ENCODE peak calls at places on chromosomes 2 and 18, in ten cellular contexts. D is foreskin fibroblast; G is body of pancreas; M is HFF-Myc; K is GM20000; L is cardiac fibroblast; T is GM13976; P is heart right ventricle; S is gastrocnemius medialis; Z is CD8-positive, alpha-beta T cell. V is an unnamed sample.
A peak's percentile ranks its signal among the peaks of the same experiment; 100 is the strongest.

GRCh38 chr2:102258386-102259074 is 52.8 kb upstream of the IL1RL1 start:
- DNase-seq in L (peak; percentile 98), D (peak; percentile 87), P (no peak), T (no peak), Z (no peak), G (no peak), M (peak; percentile 58), K (no peak), S (peak; percentile 36), V (no peak)

GRCh38 chr2:85648619-85649018 is 19.4 kb downstream of the SFTPB start:
- DNase-seq in D (peak; percentile 58), Z (no peak), G (no peak), P (no peak), L (peak; percentile 74), S (no peak), M (no peak), T (no peak), K (no peak), V (no peak)

GRCh38 chr18:64011513-64011912 is 41.6 kb downstream of the SERPINB8 start:
- DNase-seq in D (no peak), G (no peak), S (no peak), P (no peak), Z (no peak), K (no peak), M (no peak), L (no peak), T (no peak), V (no peak)

GRCh38 chr2:121491566-121491965 is 39.1 kb upstream of the RNU4ATAC start:
- DNase-seq in D (no peak), K (no peak), Z (no peak), G (no peak), S (no peak), L (no peak), T (no peak), P (no peak), M (no peak), V (no peak)

GRCh38 chr2:216490061-216490460 is 8.6 kb upstream of the RPL37A start:
- DNase-seq in L (peak; percentile 81), M (no peak), T (no peak), G (no peak), P (no peak), Z (no peak), S (no peak), K (no peak), D (peak; percentile 65), V (no peak)

GRCh38 chr18:60372598-60372997 is at the start of gene MC4R:
- DNase-seq in G (no peak), D (peak; percentile 76), P (no peak), S (no peak), L (peak; percentile 31), T (no peak), M (peak; percentile 72), K (no peak), Z (no peak), V (no peak)

GRCh38 chr2:37343537-37344434 is 644 bp upstream of the QPCT start:
- DNase-seq in M (no peak), P (no peak), K (no peak), L (peak; percentile 58), Z (no peak), D (no peak), T (no peak), S (no peak), G (no peak), V (no peak)

GRCh38 chr2:215698566-215698965 is 262.7 kb upstream of the FN1 start:
- DNase-seq in Z (no peak), P (no peak), S (no peak), T (no peak), L (peak; percentile 96), K (no peak), M (peak; percentile 98), D (peak; percentile 99), G (no peak), V (no peak)

GRCh38 chr18:25648724-25649260 is 296.8 kb upstream of the ZNF521 start:
- DNase-seq in T (no peak), S (no peak), Z (no peak), L (no peak), K (no peak), D (no peak), G (no peak), P (no peak), M (no peak), V (no peak)

GRCh38 chr2:231355802-231356473 is 39.6 kb upstream of the B3GNT7 start:
- DNase-seq in M (no peak), S (no peak), Z (no peak), P (no peak), K (no peak), G (no peak), D (no peak), T (no peak), L (no peak), V (no peak)

GRCh38 chr2:100821255-100821912 is 1.4 kb downstream of the NPAS2 start:
- DNase-seq in G (no peak), L (peak; percentile 35), S (no peak), D (peak; percentile 42), K (peak; percentile 25), P (no peak), T (no peak), Z (no peak), M (no peak), V (no peak)

GRCh38 chr2:120605231-120605935 is 130.3 kb upstream of the GLI2 start:
- DNase-seq in Z (no peak), D (no peak), G (no peak), M (no peak), L (no peak), P (no peak), K (no peak), S (no peak), T (no peak), V (no peak)

GRCh38 chr18:42929181-42929580 is 186.3 kb downstream of the RIT2 start:
- DNase-seq in L (no peak), G (no peak), P (no peak), K (no peak), M (no peak), S (no peak), Z (no peak), T (no peak), D (no peak), V (no peak)

GRCh38 chr2:19104503-19104902 is 253.9 kb downstream of the OSR1 start:
- DNase-seq in K (no peak), L (no peak), S (no peak), G (no peak), T (no peak), Z (no peak), P (no peak), D (no peak), M (no peak), V (no peak)

GRCh38 chr2:215483431-215483830 is 47.6 kb upstream of the FN1 start:
- DNase-seq in L (no peak), K (no peak), D (no peak), T (no peak), Z (no peak), S (no peak), G (no peak), P (no peak), M (no peak), V (no peak)

GRCh38 chr18:43422483-43422882 is 145.2 kb upstream of the SYT4 start:
- DNase-seq in K (no peak), T (no peak), P (no peak), D (no peak), G (no peak), M (no peak), Z (no peak), S (no peak), L (peak; percentile 5), V (no peak)

GRCh38 chr2:175309799-175310198 is 128.3 kb upstream of the ATP5MC3 start:
- DNase-seq in Z (no peak), S (no peak), M (no peak), P (peak; percentile 16), T (peak; percentile 21), K (peak; percentile 26), G (no peak), L (peak; percentile 20), D (peak; percentile 8), V (peak; percentile 29)
- TF ChIP-seq CTCF in Z (no peak), S (no peak), M (peak; percentile 50), P (no peak), T (no peak), K (peak; percentile 16), G (no peak), L (peak; percentile 29), D (peak; percentile 45), V (peak; percentile 49)

GRCh38 chr18:57970356-57971095 is 73.5 kb upstream of the NEDD4L start:
- DNase-seq in T (no peak), M (no peak), Z (no peak), K (no peak), L (no peak), G (no peak), P (no peak), S (no peak), D (no peak), V (no peak)
- TF ChIP-seq CTCF in T (peak; percentile 19), M (peak; percentile 60), Z (no peak), K (peak; percentile 28), L (peak; percentile 44), G (no peak), P (no peak), S (no peak), D (peak; percentile 35), V (peak; percentile 23)

DNA sequence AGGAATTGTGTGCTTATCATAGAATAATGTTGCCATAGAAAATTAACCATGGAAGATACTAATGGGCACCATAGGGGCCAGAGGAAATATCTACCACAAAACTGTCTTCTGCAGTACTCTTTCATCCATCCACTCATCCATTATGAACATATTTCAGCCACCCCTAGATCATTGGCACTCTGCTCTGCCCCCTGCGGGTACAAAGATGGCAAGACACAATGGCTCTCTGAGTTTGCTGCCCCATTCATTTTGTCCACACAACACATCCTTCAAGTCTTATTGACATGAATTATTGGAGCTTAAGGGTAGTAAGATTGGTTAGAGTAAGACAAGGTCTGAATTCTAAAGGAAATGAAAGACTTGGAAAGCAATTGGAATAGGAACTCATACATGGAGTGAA is 1224.7 kb upstream of the CELF4 start:
- DNase-seq in S (no peak), G (no peak), T (no peak), L (no peak), D (no peak), P (no peak), M (no peak), Z (no peak), K (no peak), V (no peak)
- TF ChIP-seq CTCF in S (no peak), G (no peak), T (peak; percentile 4), L (no peak), D (no peak), P (no peak), M (no peak), Z (no peak), K (no peak), V (no peak)

DNA sequence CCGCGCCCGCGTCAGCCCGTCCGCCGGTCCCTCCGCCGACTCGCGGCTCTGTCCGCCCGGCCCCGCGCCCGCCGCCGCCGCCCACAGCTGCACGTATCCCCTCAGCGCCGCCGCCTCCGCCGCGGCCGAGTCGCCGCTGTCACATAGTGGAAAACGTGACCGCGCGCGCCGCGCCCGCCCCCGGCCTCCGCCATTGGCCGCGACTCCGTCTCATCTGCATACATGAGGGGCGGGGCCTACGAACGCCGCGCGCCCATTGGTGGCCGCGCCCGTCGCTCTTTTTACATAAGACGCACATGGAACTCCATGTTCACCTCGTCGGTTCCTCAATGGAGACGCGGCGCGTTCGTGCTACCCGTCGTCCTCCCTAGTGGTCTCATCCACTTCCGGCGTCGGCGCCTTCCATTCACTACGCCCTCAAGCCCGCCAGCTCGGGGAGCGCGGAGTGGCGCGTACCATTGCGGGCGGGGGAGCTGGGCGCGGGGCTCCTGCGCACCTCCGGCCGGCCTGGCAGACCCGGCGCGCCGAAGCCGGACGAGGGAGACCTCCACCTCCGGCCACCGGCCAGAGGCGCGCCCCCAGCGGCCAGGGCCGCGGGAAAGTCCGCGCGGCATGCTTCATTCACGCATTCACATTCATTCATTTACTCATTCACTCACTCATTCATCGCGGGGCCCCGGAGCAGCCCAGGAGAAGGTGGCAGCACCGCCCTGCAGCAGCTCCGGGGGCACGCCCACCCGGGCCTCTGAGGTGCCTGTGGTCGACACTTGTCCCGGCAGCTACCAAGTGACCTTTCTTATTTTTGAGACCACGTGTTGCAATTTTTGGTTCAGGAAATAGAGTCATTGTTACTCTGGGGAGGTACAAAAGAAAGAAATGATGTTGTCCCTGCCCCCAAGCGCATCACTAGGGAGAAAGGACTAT is 502 bp upstream of the PER2 start:
- DNase-seq in K (peak; percentile 99), T (peak; percentile 99), M (peak; percentile 98), D (peak; percentile 97), Z (peak; percentile 95), P (peak; percentile 99), L (peak; percentile 99), S (peak; percentile 99), G (peak; percentile 99), V (peak; percentile 98)
- TF ChIP-seq CTCF in K (no peak), T (peak; percentile 31), M (no peak), D (peak; percentile 11), Z (no peak), P (no peak), L (peak; percentile 2), S (peak; percentile 47), G (peak; percentile 23), V (peak; percentile 35)